ENCODE peak calls at places on chromosomes 13 and 19, in four cellular contexts. M is HS-5; V is stimulated activated CD8-positive, alpha-beta memory T cell treated with anti-CD3 and anti-CD28 coated beads, Interleukin-4, amount 100 ng/mL, for 48 hours; J is HFFc6. Q is an unnamed sample.
A peak's percentile ranks its signal among the peaks of the same experiment; 100 is the strongest.

GRCh38 chr13:107376393-107377085 is 808.6 kb upstream of the ARGLU1 start:
- DNase-seq in M (no peak), V (no peak), J (no peak), Q (no peak)

GRCh38 chr19:8573316-8573715 is 3.9 kb downstream of the MYO1F start:
- DNase-seq in M (no peak), V (no peak), J (no peak), Q (no peak)

GRCh38 chr19:38386968-38387549 is 775 bp downstream of the GGN start:
- DNase-seq in M (no peak), V (no peak), J (no peak), Q (no peak)

GRCh38 chr19:52221031-52221430 is 31.2 kb downstream of the PPP2R1A start:
- DNase-seq in M (no peak), V (no peak), J (no peak), Q (no peak)

GRCh38 chr13:110236431-110236830 is 70.5 kb downstream of the COL4A1 start:
- DNase-seq in M (no peak), V (no peak), J (no peak), Q (no peak)

GRCh38 chr13:99830931-99831330 is 140.6 kb downstream of the ZIC5 start:
- DNase-seq in M (no peak), V (no peak), J (no peak), Q (no peak)

GRCh38 chr13:109402976-109403375 is 383.4 kb downstream of the IRS2 start:
- DNase-seq in M (no peak), V (no peak), J (no peak), Q (no peak)

GRCh38 chr13:59677966-59678814 is 485.5 kb downstream of the DIAPH3 start:
- DNase-seq in M (no peak), V (no peak), J (peak; percentile 71), Q (peak; percentile 46)

GRCh38 chr13:25085125-25085742 is 10.7 kb upstream of the PABPC3 start:
- DNase-seq in M (no peak), V (peak; percentile 28), J (peak; percentile 25), Q (peak; percentile 42)

GRCh38 chr13:110520431-110521295 is 40.9 kb downstream of the RAB20 start:
- DNase-seq in M (no peak), V (no peak), J (no peak), Q (no peak)

GRCh38 chr19:14127176-14127575 is 9.2 kb downstream of the ASF1B start:
- DNase-seq in M (no peak), V (no peak), J (no peak), Q (no peak)

GRCh38 chr13:50543767-50544166 is 299.7 kb downstream of the DLEU7 start:
- DNase-seq in M (no peak), V (no peak), J (no peak), Q (no peak)

GRCh38 chr19:10453852-10454251 is 33.5 kb downstream of the PDE4A start:
- DNase-seq in M (no peak), V (no peak), J (no peak), Q (no peak)

GRCh38 chr19:46787331-46788100 is 878 bp downstream of the SLC1A5 start:
- DNase-seq in M (no peak), V (peak; percentile 56), J (peak; percentile 57), Q (peak; percentile 25)

GRCh38 chr19:28012361-28012760 is 1200.6 kb downstream of the UQCRFS1 start:
- DNase-seq in M (no peak), V (no peak), J (no peak), Q (no peak)